ENCODE peak calls at places on chromosomes 5 and 9, in ten cellular contexts. One of them, this sample, is unnamed. For H3K36me3, the result is how much of the 10 kb centered on the place peaks cover.

GRCh38 chr5:58012103-58012502 is 447.8 kb downstream of the PLK2 start:
- DNase-seq in gastrocnemius medialis: no peak
- DNase-seq in brain microvascular endothelial cell: no peak
- DNase-seq in right atrium auricular region: no peak
- DNase-seq in neural progenitor cell: no peak
- DNase-seq in fibroblast of lung: no peak
- DNase-seq in heart right ventricle: no peak
- DNase-seq in astrocyte: peak
- DNase-seq in mammary epithelial cell: no peak
- DNase-seq in psoas muscle: no peak
- DNase-seq in this sample: no peak

GRCh38 chr9:6218099-6218502 is 2.5 kb downstream of the IL33 start:
- DNase-seq in gastrocnemius medialis: no peak
- DNase-seq in astrocyte: peak
- DNase-seq in brain microvascular endothelial cell: no peak
- DNase-seq in right atrium auricular region: no peak
- DNase-seq in heart right ventricle: no peak
- DNase-seq in psoas muscle: no peak
- DNase-seq in mammary epithelial cell: peak
- DNase-seq in neural progenitor cell: no peak
- DNase-seq in fibroblast of lung: peak
- DNase-seq in this sample: peak

GRCh38 chr9:16337322-16338029 is 533.0 kb downstream of the BNC2 start:
- DNase-seq in gastrocnemius medialis: no peak
- DNase-seq in mammary epithelial cell: peak
- DNase-seq in neural progenitor cell: no peak
- DNase-seq in heart right ventricle: no peak
- DNase-seq in astrocyte: peak
- DNase-seq in fibroblast of lung: peak
- DNase-seq in psoas muscle: no peak
- DNase-seq in brain microvascular endothelial cell: peak
- DNase-seq in right atrium auricular region: no peak
- DNase-seq in this sample: peak

GRCh38 chr5:132224721-132225120 is 2.9 kb downstream of the P4HA2 start:
- DNase-seq in right atrium auricular region: no peak
- DNase-seq in psoas muscle: no peak
- DNase-seq in neural progenitor cell: no peak
- DNase-seq in astrocyte: peak
- DNase-seq in heart right ventricle: no peak
- DNase-seq in fibroblast of lung: no peak
- DNase-seq in gastrocnemius medialis: no peak
- DNase-seq in mammary epithelial cell: no peak
- DNase-seq in brain microvascular endothelial cell: no peak
- DNase-seq in this sample: no peak

GRCh38 chr5:42268630-42269029 is 154.6 kb upstream of the GHR start:
- DNase-seq in fibroblast of lung: peak
- DNase-seq in heart right ventricle: no peak
- DNase-seq in right atrium auricular region: no peak
- DNase-seq in gastrocnemius medialis: no peak
- DNase-seq in neural progenitor cell: no peak
- DNase-seq in astrocyte: peak
- DNase-seq in mammary epithelial cell: peak
- DNase-seq in brain microvascular endothelial cell: peak
- DNase-seq in psoas muscle: no peak
- DNase-seq in this sample: no peak

GRCh38 chr5:42896523-42896922 is 84.8 kb upstream of the SELENOP start:
- DNase-seq in gastrocnemius medialis: no peak
- DNase-seq in right atrium auricular region: no peak
- DNase-seq in brain microvascular endothelial cell: no peak
- DNase-seq in neural progenitor cell: no peak
- DNase-seq in fibroblast of lung: no peak
- DNase-seq in mammary epithelial cell: no peak
- DNase-seq in psoas muscle: no peak
- DNase-seq in astrocyte: no peak
- DNase-seq in heart right ventricle: no peak
- DNase-seq in this sample: no peak

GRCh38 chr5:173780356-173781234 is 107.6 kb upstream of the CPEB4 start:
- DNase-seq in heart right ventricle: no peak
- DNase-seq in neural progenitor cell: no peak
- DNase-seq in gastrocnemius medialis: no peak
- DNase-seq in astrocyte: no peak
- DNase-seq in brain microvascular endothelial cell: no peak
- DNase-seq in psoas muscle: no peak
- DNase-seq in right atrium auricular region: no peak
- DNase-seq in mammary epithelial cell: no peak
- DNase-seq in fibroblast of lung: no peak
- DNase-seq in this sample: no peak

GRCh38 chr5:151068189-151068570 is 12.7 kb downstream of the TNIP1 start:
- DNase-seq in astrocyte: no peak
- DNase-seq in psoas muscle: no peak
- DNase-seq in right atrium auricular region: no peak
- DNase-seq in fibroblast of lung: no peak
- DNase-seq in mammary epithelial cell: no peak
- DNase-seq in gastrocnemius medialis: no peak
- DNase-seq in heart right ventricle: no peak
- DNase-seq in brain microvascular endothelial cell: no peak
- DNase-seq in neural progenitor cell: no peak
- DNase-seq in this sample: no peak

GRCh38 chr9:2874001-2874750 is 30.3 kb upstream of the PUM3 start:
- DNase-seq in psoas muscle: no peak
- DNase-seq in astrocyte: peak
- DNase-seq in gastrocnemius medialis: no peak
- DNase-seq in right atrium auricular region: no peak
- DNase-seq in heart right ventricle: no peak
- DNase-seq in brain microvascular endothelial cell: peak
- DNase-seq in neural progenitor cell: no peak
- DNase-seq in fibroblast of lung: peak
- DNase-seq in mammary epithelial cell: no peak
- DNase-seq in this sample: no peak

GRCh38 chr5:106331415-106331814 is 1339.3 kb downstream of the EFNA5 start:
- DNase-seq in psoas muscle: no peak
- DNase-seq in gastrocnemius medialis: no peak
- DNase-seq in neural progenitor cell: no peak
- DNase-seq in heart right ventricle: no peak
- DNase-seq in astrocyte: peak
- DNase-seq in fibroblast of lung: peak
- DNase-seq in brain microvascular endothelial cell: peak
- DNase-seq in mammary epithelial cell: peak
- DNase-seq in right atrium auricular region: no peak
- DNase-seq in this sample: no peak

GRCh38 chr5:72656756-72657513 is 149.7 kb upstream of the ZNF366 start:
- DNase-seq in fibroblast of lung: no peak
- DNase-seq in gastrocnemius medialis: no peak
- DNase-seq in brain microvascular endothelial cell: no peak
- DNase-seq in right atrium auricular region: no peak
- DNase-seq in psoas muscle: no peak
- DNase-seq in neural progenitor cell: no peak
- DNase-seq in heart right ventricle: no peak
- DNase-seq in astrocyte: no peak
- DNase-seq in mammary epithelial cell: no peak
- DNase-seq in this sample: no peak

GRCh38 chr5:177403194-177403825 is 2.8 kb upstream of the PFN3 start:
- DNase-seq in heart right ventricle: no peak
- DNase-seq in right atrium auricular region: no peak
- DNase-seq in mammary epithelial cell: peak
- DNase-seq in psoas muscle: peak
- DNase-seq in fibroblast of lung: no peak
- DNase-seq in neural progenitor cell: peak
- DNase-seq in brain microvascular endothelial cell: no peak
- DNase-seq in astrocyte: no peak
- DNase-seq in gastrocnemius medialis: no peak
- DNase-seq in this sample: peak

GRCh38 chr9:126661521-126662251 is 48.0 kb downstream of the LMX1B start:
- DNase-seq in neural progenitor cell: peak
- DNase-seq in mammary epithelial cell: peak
- DNase-seq in heart right ventricle: no peak
- DNase-seq in right atrium auricular region: no peak
- DNase-seq in psoas muscle: no peak
- DNase-seq in gastrocnemius medialis: no peak
- DNase-seq in astrocyte: no peak
- DNase-seq in brain microvascular endothelial cell: no peak
- DNase-seq in fibroblast of lung: no peak
- DNase-seq in this sample: peak

GRCh38 chr9:78213696-78214095 is 22.2 kb upstream of the CEP78 start:
- DNase-seq in gastrocnemius medialis: no peak
- DNase-seq in right atrium auricular region: no peak
- DNase-seq in astrocyte: peak
- DNase-seq in psoas muscle: no peak
- DNase-seq in mammary epithelial cell: peak
- DNase-seq in brain microvascular endothelial cell: peak
- DNase-seq in neural progenitor cell: peak
- DNase-seq in fibroblast of lung: peak
- DNase-seq in heart right ventricle: no peak
- DNase-seq in this sample: peak

GRCh38 chr5:14006823-14007510 is 62.5 kb upstream of the DNAH5 start:
- DNase-seq in mammary epithelial cell: no peak
- DNase-seq in psoas muscle: peak
- DNase-seq in astrocyte: no peak
- DNase-seq in neural progenitor cell: no peak
- DNase-seq in fibroblast of lung: no peak
- DNase-seq in heart right ventricle: no peak
- DNase-seq in gastrocnemius medialis: peak
- DNase-seq in right atrium auricular region: peak
- DNase-seq in brain microvascular endothelial cell: no peak
- DNase-seq in this sample: no peak

GRCh38 chr9:17116400-17116837 is 18.4 kb upstream of the CNTLN start:
- DNase-seq in fibroblast of lung: peak
- DNase-seq in brain microvascular endothelial cell: no peak
- DNase-seq in astrocyte: peak
- DNase-seq in heart right ventricle: no peak
- DNase-seq in gastrocnemius medialis: no peak
- DNase-seq in mammary epithelial cell: peak
- DNase-seq in neural progenitor cell: peak
- DNase-seq in right atrium auricular region: no peak
- DNase-seq in psoas muscle: no peak
- DNase-seq in this sample: peak

GRCh38 chr5:81854485-81854884 is 103.6 kb upstream of the SSBP2 start:
- DNase-seq in psoas muscle: no peak
- DNase-seq in neural progenitor cell: no peak
- DNase-seq in astrocyte: no peak
- DNase-seq in mammary epithelial cell: no peak
- DNase-seq in right atrium auricular region: no peak
- DNase-seq in fibroblast of lung: peak
- DNase-seq in gastrocnemius medialis: no peak
- DNase-seq in brain microvascular endothelial cell: no peak
- DNase-seq in heart right ventricle: no peak
- DNase-seq in this sample: no peak
- TF ChIP-seq CTCF in psoas muscle: peak
- TF ChIP-seq CTCF in neural progenitor cell: peak
- TF ChIP-seq CTCF in astrocyte: no peak
- TF ChIP-seq CTCF in mammary epithelial cell: peak
- TF ChIP-seq CTCF in right atrium auricular region: no peak
- TF ChIP-seq CTCF in fibroblast of lung: peak
- TF ChIP-seq CTCF in gastrocnemius medialis: no peak
- TF ChIP-seq CTCF in brain microvascular endothelial cell: peak
- TF ChIP-seq CTCF in heart right ventricle: no peak
- TF ChIP-seq CTCF in this sample: no peak

DNA sequence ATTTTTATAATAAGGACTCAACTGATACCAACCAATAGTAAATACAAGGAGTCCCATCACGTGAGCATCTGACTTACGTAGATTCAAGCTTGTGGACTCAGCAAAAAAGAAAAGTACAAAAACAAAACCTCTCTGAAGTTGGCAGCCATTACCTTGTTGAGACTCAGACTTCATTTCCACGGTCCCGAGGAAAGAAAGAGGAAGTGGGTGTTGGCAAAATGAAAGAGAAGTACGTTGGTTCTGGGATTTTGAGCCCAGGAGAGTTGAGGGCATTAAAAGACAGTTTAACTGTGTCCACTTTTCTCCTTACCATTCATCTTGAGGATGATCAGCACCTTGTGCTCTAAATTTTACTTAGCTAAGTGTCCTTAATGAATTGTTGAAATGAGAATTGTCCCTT is 26.7 kb downstream of the NCBP1 start:
- DNase-seq in mammary epithelial cell: no peak
- DNase-seq in neural progenitor cell: no peak
- DNase-seq in brain microvascular endothelial cell: no peak
- DNase-seq in fibroblast of lung: no peak
- DNase-seq in psoas muscle: no peak
- DNase-seq in heart right ventricle: no peak
- DNase-seq in astrocyte: no peak
- DNase-seq in gastrocnemius medialis: no peak
- DNase-seq in right atrium auricular region: no peak
- DNase-seq in this sample: no peak
- H3K4me3 ChIP-seq in mammary epithelial cell: no peak
- H3K4me3 ChIP-seq in neural progenitor cell: no peak
- H3K4me3 ChIP-seq in brain microvascular endothelial cell: no peak
- H3K4me3 ChIP-seq in fibroblast of lung: no peak
- H3K4me3 ChIP-seq in psoas muscle: no peak
- H3K4me3 ChIP-seq in heart right ventricle: no peak
- H3K4me3 ChIP-seq in astrocyte: no peak
- H3K4me3 ChIP-seq in gastrocnemius medialis: no peak
- H3K4me3 ChIP-seq in right atrium auricular region: no peak
- H3K4me3 ChIP-seq in this sample: no peak

DNA sequence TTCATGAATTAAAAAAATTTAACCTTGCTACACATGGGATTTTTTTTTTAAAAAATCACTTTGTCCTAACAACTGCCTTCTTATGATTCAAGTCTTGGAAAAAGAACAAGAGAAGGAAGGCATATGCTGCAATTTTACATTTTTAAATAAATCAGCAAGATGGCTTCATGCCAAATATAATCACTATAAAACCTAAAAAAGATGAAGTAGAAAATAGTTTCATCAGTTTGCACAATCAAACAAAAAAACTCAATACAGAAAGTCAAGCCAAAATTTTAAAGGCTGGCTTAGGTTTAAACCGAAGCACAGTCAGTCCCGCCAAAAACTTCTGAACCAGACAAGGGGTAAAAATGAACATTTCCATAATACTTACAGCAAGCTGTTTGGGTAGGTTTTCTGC is 57.4 kb downstream of the ZFR start:
- DNase-seq in neural progenitor cell: no peak
- DNase-seq in brain microvascular endothelial cell: no peak
- DNase-seq in psoas muscle: no peak
- DNase-seq in heart right ventricle: no peak
- DNase-seq in astrocyte: no peak
- DNase-seq in right atrium auricular region: no peak
- DNase-seq in mammary epithelial cell: no peak
- DNase-seq in fibroblast of lung: peak
- DNase-seq in gastrocnemius medialis: no peak
- DNase-seq in this sample: no peak
- H3K36me3 ChIP-seq in neural progenitor cell: under half
- H3K36me3 ChIP-seq in brain microvascular endothelial cell: under half
- H3K36me3 ChIP-seq in psoas muscle: under half
- H3K36me3 ChIP-seq in heart right ventricle: half or more
- H3K36me3 ChIP-seq in astrocyte: half or more
- H3K36me3 ChIP-seq in right atrium auricular region: half or more
- H3K36me3 ChIP-seq in mammary epithelial cell: under half
- H3K36me3 ChIP-seq in fibroblast of lung: under half
- H3K36me3 ChIP-seq in gastrocnemius medialis: under half
- H3K36me3 ChIP-seq in this sample: under half

DNA sequence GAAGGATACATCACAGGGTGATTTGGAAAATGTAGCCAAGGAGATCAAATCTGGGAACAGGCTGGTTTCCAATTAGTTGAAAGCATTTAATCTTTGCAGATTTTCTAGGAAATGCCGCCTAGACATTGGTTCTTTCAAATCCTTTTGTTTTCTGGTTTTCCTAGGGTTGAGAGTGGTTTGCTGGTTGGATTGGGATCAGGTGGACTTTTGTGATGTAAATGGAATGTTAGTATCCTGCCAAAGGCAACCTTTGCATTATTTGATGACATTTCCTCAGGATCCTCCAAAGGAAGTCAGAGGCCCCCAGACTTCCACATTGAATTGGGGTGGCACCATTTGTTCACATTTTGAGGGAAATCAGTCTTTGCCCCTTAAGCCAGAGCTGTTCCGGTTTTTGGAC is 245.5 kb upstream of the RPS23 start:
- DNase-seq in astrocyte: no peak
- DNase-seq in fibroblast of lung: no peak
- DNase-seq in psoas muscle: no peak
- DNase-seq in gastrocnemius medialis: no peak
- DNase-seq in brain microvascular endothelial cell: no peak
- DNase-seq in neural progenitor cell: no peak
- DNase-seq in mammary epithelial cell: no peak
- DNase-seq in right atrium auricular region: no peak
- DNase-seq in heart right ventricle: no peak
- DNase-seq in this sample: no peak
- TF ChIP-seq CTCF in astrocyte: no peak
- TF ChIP-seq CTCF in fibroblast of lung: no peak
- TF ChIP-seq CTCF in psoas muscle: no peak
- TF ChIP-seq CTCF in gastrocnemius medialis: no peak
- TF ChIP-seq CTCF in brain microvascular endothelial cell: no peak
- TF ChIP-seq CTCF in neural progenitor cell: no peak
- TF ChIP-seq CTCF in mammary epithelial cell: no peak
- TF ChIP-seq CTCF in right atrium auricular region: no peak
- TF ChIP-seq CTCF in heart right ventricle: no peak
- TF ChIP-seq CTCF in this sample: no peak

This sample was measured in bronchial epithelial cell.